ENCODE peak calls at places on chromosomes 2 and 18, in seven cellular contexts. D is upper lobe of left lung, Z is HCT116, J is K562, U is breast epithelium, F is HepG2, M is GM12878. K is an unnamed sample. For H3K4me1, the result is how much of the 10 kb centered on the place peaks cover.

GRCh38 chr2:234427081-234428058 is 69.5 kb downstream of the ARL4C start:
- DNase-seq in D (no peak), Z (no peak), J (no peak), U (peak), F (no peak), M (no peak), K (no peak)

GRCh38 chr18:13376841-13377351 is 158.3 kb downstream of the LDLRAD4 start:
- DNase-seq in D (peak), Z (no peak), J (no peak), U (no peak), F (no peak), M (no peak), K (no peak)

GRCh38 chr2:226310081-226310625 is 489.5 kb downstream of the IRS1 start:
- DNase-seq in D (no peak), Z (no peak), J (no peak), U (no peak), F (no peak), M (no peak), K (no peak)

GRCh38 chr2:80256396-80257167 is 48.0 kb downstream of the LRRTM1 start:
- DNase-seq in D (peak), Z (no peak), J (peak), U (no peak), F (peak), M (no peak), K (no peak)

GRCh38 chr2:216735086-216735485 is 39.7 kb upstream of the IGFBP5 start:
- DNase-seq in D (no peak), Z (no peak), J (no peak), U (no peak), F (no peak), M (no peak), K (no peak)

GRCh38 chr2:109614715-109615636 is 812 bp downstream of the SOWAHC start:
- DNase-seq in D (no peak), Z (no peak), J (no peak), U (peak), F (no peak), M (no peak), K (peak)

GRCh38 chr2:56175779-56176178 is 8.0 kb upstream of the CCDC85A start:
- DNase-seq in D (no peak), Z (no peak), J (no peak), U (no peak), F (no peak), M (no peak), K (no peak)

GRCh38 chr18:77140030-77140429 is 7.4 kb upstream of the MBP start:
- DNase-seq in D (peak), Z (no peak), J (no peak), U (no peak), F (no peak), M (no peak), K (no peak)

GRCh38 chr2:218435003-218435982 is 16.4 kb downstream of the VIL1 start:
- DNase-seq in D (no peak), Z (no peak), J (no peak), U (no peak), F (no peak), M (no peak), K (peak)

GRCh38 chr2:121699421-121700328 is 37.0 kb downstream of the NIFK start:
- DNase-seq in D (peak), Z (peak), J (peak), U (peak), F (peak), M (peak), K (peak)

GRCh38 chr2:3465328-3465727 is 54.0 kb downstream of the ADI1 start:
- DNase-seq in D (peak), Z (no peak), J (no peak), U (no peak), F (no peak), M (no peak), K (peak)

GRCh38 chr2:156405586-156405985 is 30.6 kb upstream of the GPD2 start:
- DNase-seq in D (peak), Z (no peak), J (no peak), U (peak), F (peak), M (no peak), K (no peak)

GRCh38 chr2:105887246-105887645 is 142.5 kb downstream of the NCK2 start:
- DNase-seq in D (no peak), Z (no peak), J (no peak), U (no peak), F (no peak), M (no peak), K (no peak)

GRCh38 chr18:79625924-79626561 is 53.6 kb upstream of the CTDP1 start:
- DNase-seq in D (no peak), Z (no peak), J (no peak), U (no peak), F (no peak), M (no peak), K (no peak)
- H3K4me1 ChIP-seq in D (under half), Z (under half), J (under half), U (under half), F (under half), M (under half), K (under half)

DNA sequence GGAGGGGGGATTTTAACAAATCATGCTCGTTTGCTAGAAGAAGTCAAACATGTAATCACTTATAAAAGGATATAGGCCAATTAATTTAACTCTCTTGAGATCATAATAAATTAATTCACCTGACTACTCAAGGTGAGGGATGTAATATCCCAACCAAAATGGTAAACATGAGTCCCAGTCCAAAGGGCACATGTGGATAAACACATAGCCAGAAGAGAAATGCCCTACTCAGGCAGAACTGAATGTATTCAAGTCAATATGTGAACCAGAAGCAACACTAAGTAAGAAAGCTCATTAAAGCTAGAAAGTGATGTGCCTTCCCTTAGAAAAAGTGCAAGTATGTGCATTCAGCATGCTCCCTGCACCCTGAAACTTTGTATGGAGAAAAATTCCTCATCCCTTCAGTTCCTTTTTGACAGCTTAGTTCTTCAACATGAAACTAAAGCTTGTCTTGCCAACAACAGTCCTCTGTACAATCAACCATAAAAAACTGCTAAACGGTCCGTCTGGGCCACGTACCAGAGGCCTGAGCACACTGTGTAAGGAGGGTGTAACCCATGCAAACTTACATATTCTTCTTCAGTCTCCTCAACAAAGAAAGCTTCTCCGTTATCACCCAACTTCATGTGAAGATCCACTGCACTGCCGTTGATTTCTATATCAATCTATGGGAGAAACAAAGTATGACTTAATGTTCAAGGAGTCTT is 58.9 kb downstream of the LPIN2 start:
- DNase-seq in D (no peak), Z (no peak), J (no peak), U (no peak), F (peak), M (no peak), K (no peak)
- H3K27ac ChIP-seq in D (no peak), Z (no peak), J (no peak), U (no peak), F (peak), M (no peak), K (no peak)

GRCh38 chr18:9136315-9137141 is at the start of gene ANKRD12:
- DNase-seq in D (peak), Z (peak), J (peak), U (peak), F (peak), M (peak), K (peak)

GRCh38 chr18:9135081-9135911 is 1.3 kb upstream of the ANKRD12 start:
- DNase-seq in D (no peak), Z (no peak), J (no peak), U (no peak), F (no peak), M (no peak), K (no peak)

GRCh38 chr18:9135912-9136314 is 668 bp upstream of the ANKRD12 start:
- DNase-seq in D (no peak), Z (peak), J (peak), U (no peak), F (peak), M (no peak), K (peak)

GRCh38 chr18:9139400-9140039 is 2.9 kb downstream of the ANKRD12 start:
- DNase-seq in D (no peak), Z (no peak), J (no peak), U (no peak), F (no peak), M (no peak), K (no peak)

GRCh38 chr18:9137168-9138066 is 836 bp downstream of the ANKRD12 start:
- DNase-seq in D (peak), Z (peak), J (peak), U (peak), F (peak), M (no peak), K (peak)
- TF ChIP-seq POLR2AphosphoS5 in D (peak), Z (peak), J (no peak), U (no peak), F (no peak), M (peak), K (peak)

GRCh38 chr2:70710276-70710675 is 57.7 kb downstream of the ADD2 start:
- DNase-seq in D (no peak), Z (no peak), J (no peak), U (no peak), F (no peak), M (no peak), K (no peak)
- H3K4me1 ChIP-seq in D (under half), Z (under half), J (under half), U (under half), F (under half), M (under half), K (under half)